ENCODE peak calls at places on chromosome 13, in eight cellular contexts. One of them, this sample, is unnamed.

GRCh38 chr13:50203256-50204083 is 188.2 kb downstream of the KCNRG start:
- DNase-seq in activated T-cell treated with anti-CD3 and anti-CD28 coated beads, Interleukin-2, amount 50 U/mL, for 48 hours: no peak
- DNase-seq in EH: no peak
- DNase-seq in Ammon's horn: no peak
- DNase-seq in CD8-positive, alpha-beta memory T cell: no peak
- DNase-seq in globus pallidus: no peak
- DNase-seq in NCI-H2227 treated with DMSO at 0.1 percent for 48 hours: no peak
- DNase-seq in H4: no peak
- DNase-seq in this sample: no peak

GRCh38 chr13:110610955-110611595 is 4.3 kb upstream of the NAXD start:
- DNase-seq in CD8-positive, alpha-beta memory T cell: no peak
- DNase-seq in activated T-cell treated with anti-CD3 and anti-CD28 coated beads, Interleukin-2, amount 50 U/mL, for 48 hours: peak
- DNase-seq in EH: peak
- DNase-seq in globus pallidus: no peak
- DNase-seq in NCI-H2227 treated with DMSO at 0.1 percent for 48 hours: no peak
- DNase-seq in Ammon's horn: no peak
- DNase-seq in H4: peak
- DNase-seq in this sample: no peak

GRCh38 chr13:28464861-28465260 is 30.1 kb downstream of the FLT1 start:
- DNase-seq in activated T-cell treated with anti-CD3 and anti-CD28 coated beads, Interleukin-2, amount 50 U/mL, for 48 hours: no peak
- DNase-seq in CD8-positive, alpha-beta memory T cell: no peak
- DNase-seq in EH: no peak
- DNase-seq in H4: no peak
- DNase-seq in Ammon's horn: peak
- DNase-seq in globus pallidus: no peak
- DNase-seq in NCI-H2227 treated with DMSO at 0.1 percent for 48 hours: no peak
- DNase-seq in this sample: no peak

GRCh38 chr13:106186366-106187030 is 349.0 kb downstream of the EFNB2 start:
- DNase-seq in activated T-cell treated with anti-CD3 and anti-CD28 coated beads, Interleukin-2, amount 50 U/mL, for 48 hours: no peak
- DNase-seq in H4: no peak
- DNase-seq in EH: peak
- DNase-seq in globus pallidus: no peak
- DNase-seq in CD8-positive, alpha-beta memory T cell: no peak
- DNase-seq in NCI-H2227 treated with DMSO at 0.1 percent for 48 hours: no peak
- DNase-seq in Ammon's horn: no peak
- DNase-seq in this sample: no peak

GRCh38 chr13:21022056-21022693 is 39.2 kb downstream of the LATS2 start:
- DNase-seq in NCI-H2227 treated with DMSO at 0.1 percent for 48 hours: no peak
- DNase-seq in globus pallidus: no peak
- DNase-seq in H4: no peak
- DNase-seq in CD8-positive, alpha-beta memory T cell: no peak
- DNase-seq in EH: no peak
- DNase-seq in activated T-cell treated with anti-CD3 and anti-CD28 coated beads, Interleukin-2, amount 50 U/mL, for 48 hours: no peak
- DNase-seq in Ammon's horn: no peak
- DNase-seq in this sample: no peak

GRCh38 chr13:30572859-30573275 is 44.9 kb upstream of the USPL1 start:
- DNase-seq in Ammon's horn: peak
- DNase-seq in NCI-H2227 treated with DMSO at 0.1 percent for 48 hours: no peak
- DNase-seq in H4: peak
- DNase-seq in EH: peak
- DNase-seq in CD8-positive, alpha-beta memory T cell: no peak
- DNase-seq in globus pallidus: peak
- DNase-seq in activated T-cell treated with anti-CD3 and anti-CD28 coated beads, Interleukin-2, amount 50 U/mL, for 48 hours: no peak
- DNase-seq in this sample: peak

GRCh38 chr13:98173431-98173921 is 3.6 kb downstream of the RNF113B start:
- DNase-seq in globus pallidus: peak
- DNase-seq in NCI-H2227 treated with DMSO at 0.1 percent for 48 hours: no peak
- DNase-seq in Ammon's horn: no peak
- DNase-seq in activated T-cell treated with anti-CD3 and anti-CD28 coated beads, Interleukin-2, amount 50 U/mL, for 48 hours: no peak
- DNase-seq in H4: peak
- DNase-seq in EH: peak
- DNase-seq in CD8-positive, alpha-beta memory T cell: no peak
- DNase-seq in this sample: no peak

GRCh38 chr13:39385621-39386231 is 217.3 kb downstream of the LHFPL6 start:
- DNase-seq in Ammon's horn: peak
- DNase-seq in H4: peak
- DNase-seq in globus pallidus: peak
- DNase-seq in CD8-positive, alpha-beta memory T cell: no peak
- DNase-seq in activated T-cell treated with anti-CD3 and anti-CD28 coated beads, Interleukin-2, amount 50 U/mL, for 48 hours: no peak
- DNase-seq in NCI-H2227 treated with DMSO at 0.1 percent for 48 hours: peak
- DNase-seq in EH: peak
- DNase-seq in this sample: no peak

GRCh38 chr13:87535911-87536310 is 135.3 kb upstream of the SLITRK5 start:
- DNase-seq in H4: no peak
- DNase-seq in CD8-positive, alpha-beta memory T cell: no peak
- DNase-seq in globus pallidus: no peak
- DNase-seq in Ammon's horn: no peak
- DNase-seq in activated T-cell treated with anti-CD3 and anti-CD28 coated beads, Interleukin-2, amount 50 U/mL, for 48 hours: no peak
- DNase-seq in EH: no peak
- DNase-seq in NCI-H2227 treated with DMSO at 0.1 percent for 48 hours: no peak
- DNase-seq in this sample: no peak

This sample was measured in Kasumi-1.